ENCODE peak calls at places on chromosomes 1 and 21, in ten cellular contexts. One of them, this sample, is unnamed.
A peak's percentile ranks its signal among the peaks of the same experiment; 100 is the strongest.

GRCh38 chr1:203671808-203672207 is 45.2 kb downstream of the ATP2B4 start:
- DNase-seq in brain microvascular endothelial cell: no peak
- DNase-seq in heart left ventricle: no peak
- DNase-seq in ovary: no peak
- DNase-seq in cardiac muscle cell: no peak
- DNase-seq in CD4-positive, alpha-beta memory T cell: no peak
- DNase-seq in colonic mucosa: no peak
- DNase-seq in CD8-positive, alpha-beta T cell: no peak
- DNase-seq in mesendoderm: no peak
- DNase-seq in adipocyte: no peak
- DNase-seq in this sample: no peak

GRCh38 chr1:19949016-19949415 is 25.6 kb upstream of the PLA2G2E start:
- DNase-seq in CD4-positive, alpha-beta memory T cell: no peak
- DNase-seq in colonic mucosa: no peak
- DNase-seq in CD8-positive, alpha-beta T cell: no peak
- DNase-seq in heart left ventricle: no peak
- DNase-seq in cardiac muscle cell: peak; percentile 76
- DNase-seq in brain microvascular endothelial cell: peak; percentile 59
- DNase-seq in adipocyte: peak; percentile 47
- DNase-seq in ovary: no peak
- DNase-seq in mesendoderm: peak; percentile 72
- DNase-seq in this sample: peak; percentile 70

GRCh38 chr1:153598309-153599172 is 14.4 kb downstream of the S100A16 start:
- DNase-seq in colonic mucosa: no peak
- DNase-seq in ovary: no peak
- DNase-seq in heart left ventricle: no peak
- DNase-seq in cardiac muscle cell: peak; percentile 75
- DNase-seq in mesendoderm: peak; percentile 91
- DNase-seq in brain microvascular endothelial cell: peak; percentile 28
- DNase-seq in adipocyte: no peak
- DNase-seq in CD8-positive, alpha-beta T cell: no peak
- DNase-seq in CD4-positive, alpha-beta memory T cell: no peak
- DNase-seq in this sample: no peak

GRCh38 chr1:165290143-165290542 is 66.4 kb downstream of the LMX1A start:
- DNase-seq in adipocyte: no peak
- DNase-seq in colonic mucosa: no peak
- DNase-seq in CD8-positive, alpha-beta T cell: no peak
- DNase-seq in mesendoderm: peak; percentile 33
- DNase-seq in cardiac muscle cell: peak; percentile 36
- DNase-seq in CD4-positive, alpha-beta memory T cell: no peak
- DNase-seq in ovary: no peak
- DNase-seq in heart left ventricle: no peak
- DNase-seq in brain microvascular endothelial cell: no peak
- DNase-seq in this sample: peak; percentile 84

GRCh38 chr1:91120915-91121314 is 99.1 kb upstream of the ZNF644 start:
- DNase-seq in cardiac muscle cell: no peak
- DNase-seq in heart left ventricle: no peak
- DNase-seq in CD8-positive, alpha-beta T cell: no peak
- DNase-seq in colonic mucosa: no peak
- DNase-seq in ovary: no peak
- DNase-seq in CD4-positive, alpha-beta memory T cell: no peak
- DNase-seq in adipocyte: peak; percentile 57
- DNase-seq in mesendoderm: peak; percentile 74
- DNase-seq in brain microvascular endothelial cell: no peak
- DNase-seq in this sample: no peak

GRCh38 chr1:221878134-221878533 is 136.2 kb upstream of the DUSP10 start:
- DNase-seq in heart left ventricle: no peak
- DNase-seq in colonic mucosa: no peak
- DNase-seq in ovary: no peak
- DNase-seq in CD4-positive, alpha-beta memory T cell: no peak
- DNase-seq in cardiac muscle cell: no peak
- DNase-seq in brain microvascular endothelial cell: no peak
- DNase-seq in adipocyte: peak; percentile 15
- DNase-seq in CD8-positive, alpha-beta T cell: no peak
- DNase-seq in mesendoderm: no peak
- DNase-seq in this sample: no peak

GRCh38 chr1:8090241-8090702 is 64.2 kb upstream of the ERRFI1 start:
- DNase-seq in cardiac muscle cell: peak; percentile 91
- DNase-seq in CD8-positive, alpha-beta T cell: no peak
- DNase-seq in adipocyte: peak; percentile 87
- DNase-seq in CD4-positive, alpha-beta memory T cell: no peak
- DNase-seq in ovary: no peak
- DNase-seq in brain microvascular endothelial cell: peak; percentile 86
- DNase-seq in colonic mucosa: no peak
- DNase-seq in heart left ventricle: no peak
- DNase-seq in mesendoderm: no peak
- DNase-seq in this sample: peak; percentile 17

GRCh38 chr1:179269071-179269470 is 24.5 kb upstream of the SOAT1 start:
- DNase-seq in CD4-positive, alpha-beta memory T cell: no peak
- DNase-seq in adipocyte: no peak
- DNase-seq in brain microvascular endothelial cell: no peak
- DNase-seq in heart left ventricle: no peak
- DNase-seq in mesendoderm: no peak
- DNase-seq in CD8-positive, alpha-beta T cell: no peak
- DNase-seq in cardiac muscle cell: no peak
- DNase-seq in colonic mucosa: no peak
- DNase-seq in ovary: no peak
- DNase-seq in this sample: no peak

GRCh38 chr1:39406533-39407478 is 84.6 kb upstream of the BMP8A start:
- DNase-seq in adipocyte: peak; percentile 90
- DNase-seq in heart left ventricle: no peak
- DNase-seq in mesendoderm: no peak
- DNase-seq in brain microvascular endothelial cell: peak; percentile 51
- DNase-seq in cardiac muscle cell: peak; percentile 81
- DNase-seq in CD8-positive, alpha-beta T cell: no peak
- DNase-seq in ovary: no peak
- DNase-seq in CD4-positive, alpha-beta memory T cell: no peak
- DNase-seq in colonic mucosa: no peak
- DNase-seq in this sample: peak; percentile 54
- H3K4me3 ChIP-seq in adipocyte: peak overlapping the region; percentile 86
- H3K4me3 ChIP-seq in heart left ventricle: no peak overlapping the region
- H3K4me3 ChIP-seq in mesendoderm: no peak overlapping the region
- H3K4me3 ChIP-seq in brain microvascular endothelial cell: no peak overlapping the region
- H3K4me3 ChIP-seq in cardiac muscle cell: no peak overlapping the region
- H3K4me3 ChIP-seq in CD8-positive, alpha-beta T cell: no peak overlapping the region
- H3K4me3 ChIP-seq in ovary: no peak overlapping the region
- H3K4me3 ChIP-seq in CD4-positive, alpha-beta memory T cell: no peak overlapping the region
- H3K4me3 ChIP-seq in colonic mucosa: no peak overlapping the region
- H3K4me3 ChIP-seq in this sample: peak overlapping the region; percentile 2

GRCh38 chr1:46689326-46689725 is 17.7 kb downstream of the TEX38 start:
- DNase-seq in brain microvascular endothelial cell: no peak
- DNase-seq in ovary: no peak
- DNase-seq in CD4-positive, alpha-beta memory T cell: no peak
- DNase-seq in mesendoderm: peak; percentile 77
- DNase-seq in cardiac muscle cell: no peak
- DNase-seq in CD8-positive, alpha-beta T cell: no peak
- DNase-seq in heart left ventricle: no peak
- DNase-seq in adipocyte: no peak
- DNase-seq in colonic mucosa: peak; percentile 27
- DNase-seq in this sample: no peak
- H3K36me3 ChIP-seq in brain microvascular endothelial cell: peaks cover 44% of the 10 kb centered on the region
- H3K36me3 ChIP-seq in ovary: no peaks in the 10 kb centered on the region
- H3K36me3 ChIP-seq in CD4-positive, alpha-beta memory T cell: peaks cover 83% of the 10 kb centered on the region
- H3K36me3 ChIP-seq in mesendoderm: peaks cover 12% of the 10 kb centered on the region
- H3K36me3 ChIP-seq in cardiac muscle cell: peaks cover 67% of the 10 kb centered on the region
- H3K36me3 ChIP-seq in CD8-positive, alpha-beta T cell: peaks cover 48% of the 10 kb centered on the region
- H3K36me3 ChIP-seq in heart left ventricle: peaks cover 16% of the 10 kb centered on the region
- H3K36me3 ChIP-seq in adipocyte: peaks cover 67% of the 10 kb centered on the region
- H3K36me3 ChIP-seq in colonic mucosa: peaks cover 14% of the 10 kb centered on the region
- H3K36me3 ChIP-seq in this sample: peaks cover 72% of the 10 kb centered on the region

GRCh38 chr21:33070921-33071877 is 1.3 kb downstream of the OLIG1 start:
- DNase-seq in ovary: no peak
- DNase-seq in cardiac muscle cell: peak; percentile 4
- DNase-seq in colonic mucosa: no peak
- DNase-seq in CD8-positive, alpha-beta T cell: no peak
- DNase-seq in CD4-positive, alpha-beta memory T cell: no peak
- DNase-seq in brain microvascular endothelial cell: no peak
- DNase-seq in adipocyte: no peak
- DNase-seq in mesendoderm: peak; percentile 49
- DNase-seq in heart left ventricle: no peak
- DNase-seq in this sample: no peak
- H3K27me3 ChIP-seq in ovary: no peaks in the 10 kb centered on the region
- H3K27me3 ChIP-seq in cardiac muscle cell: peaks cover 100% of the 10 kb centered on the region
- H3K27me3 ChIP-seq in colonic mucosa: peaks cover 56% of the 10 kb centered on the region
- H3K27me3 ChIP-seq in CD8-positive, alpha-beta T cell: peaks cover 17% of the 10 kb centered on the region
- H3K27me3 ChIP-seq in CD4-positive, alpha-beta memory T cell: peaks cover 35% of the 10 kb centered on the region
- H3K27me3 ChIP-seq in brain microvascular endothelial cell: peaks cover 93% of the 10 kb centered on the region
- H3K27me3 ChIP-seq in adipocyte: peaks cover 87% of the 10 kb centered on the region
- H3K27me3 ChIP-seq in mesendoderm: peaks cover 59% of the 10 kb centered on the region
- H3K27me3 ChIP-seq in heart left ventricle: peaks cover 38% of the 10 kb centered on the region
- H3K27me3 ChIP-seq in this sample: peaks cover 59% of the 10 kb centered on the region

GRCh38 chr1:234722267-234722704 is 112.3 kb upstream of the IRF2BP2 start:
- DNase-seq in CD4-positive, alpha-beta memory T cell: no peak
- DNase-seq in colonic mucosa: no peak
- DNase-seq in heart left ventricle: peak; percentile 48
- DNase-seq in cardiac muscle cell: no peak
- DNase-seq in adipocyte: no peak
- DNase-seq in ovary: no peak
- DNase-seq in brain microvascular endothelial cell: no peak
- DNase-seq in CD8-positive, alpha-beta T cell: no peak
- DNase-seq in mesendoderm: no peak
- DNase-seq in this sample: no peak
- H3K4me3 ChIP-seq in CD4-positive, alpha-beta memory T cell: no peak overlapping the region
- H3K4me3 ChIP-seq in colonic mucosa: no peak overlapping the region
- H3K4me3 ChIP-seq in heart left ventricle: no peak overlapping the region
- H3K4me3 ChIP-seq in cardiac muscle cell: no peak overlapping the region
- H3K4me3 ChIP-seq in adipocyte: peak overlapping the region; percentile 66
- H3K4me3 ChIP-seq in ovary: no peak overlapping the region
- H3K4me3 ChIP-seq in brain microvascular endothelial cell: no peak overlapping the region
- H3K4me3 ChIP-seq in CD8-positive, alpha-beta T cell: no peak overlapping the region
- H3K4me3 ChIP-seq in mesendoderm: no peak overlapping the region
- H3K4me3 ChIP-seq in this sample: no peak overlapping the region

DNA sequence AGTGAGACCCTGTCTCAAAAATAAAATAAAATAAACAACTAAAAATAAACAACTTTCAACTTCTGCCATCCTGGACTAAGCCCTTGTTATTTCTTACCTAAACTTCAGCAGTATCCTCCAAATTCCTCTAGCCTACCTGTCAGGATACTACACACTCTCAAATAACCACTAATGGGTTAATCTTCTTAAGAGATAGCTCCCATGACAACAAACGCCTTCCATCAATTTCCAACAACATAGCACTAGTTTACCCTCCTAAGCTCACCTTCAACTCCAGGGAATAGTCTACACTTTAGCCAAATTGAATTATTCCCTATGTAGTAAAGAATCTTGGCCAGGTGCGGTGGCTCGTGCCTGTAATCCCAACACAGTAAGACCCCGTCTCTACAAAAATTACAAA is 11.3 kb downstream of the AUNIP start:
- DNase-seq in CD8-positive, alpha-beta T cell: no peak
- DNase-seq in colonic mucosa: no peak
- DNase-seq in adipocyte: no peak
- DNase-seq in brain microvascular endothelial cell: no peak
- DNase-seq in cardiac muscle cell: no peak
- DNase-seq in CD4-positive, alpha-beta memory T cell: no peak
- DNase-seq in ovary: no peak
- DNase-seq in mesendoderm: peak; percentile 80
- DNase-seq in heart left ventricle: no peak
- DNase-seq in this sample: no peak
- H3K36me3 ChIP-seq in CD8-positive, alpha-beta T cell: no peaks in the 10 kb centered on the region
- H3K36me3 ChIP-seq in colonic mucosa: no peaks in the 10 kb centered on the region
- H3K36me3 ChIP-seq in adipocyte: no peaks in the 10 kb centered on the region
- H3K36me3 ChIP-seq in brain microvascular endothelial cell: no peaks in the 10 kb centered on the region
- H3K36me3 ChIP-seq in cardiac muscle cell: no peaks in the 10 kb centered on the region
- H3K36me3 ChIP-seq in CD4-positive, alpha-beta memory T cell: no peaks in the 10 kb centered on the region
- H3K36me3 ChIP-seq in ovary: no peaks in the 10 kb centered on the region
- H3K36me3 ChIP-seq in mesendoderm: no peaks in the 10 kb centered on the region
- H3K36me3 ChIP-seq in heart left ventricle: no peaks in the 10 kb centered on the region
- H3K36me3 ChIP-seq in this sample: no peaks in the 10 kb centered on the region

GRCh38 chr21:41765393-41765950 is 1.4 kb downstream of the RIPK4 start:
- DNase-seq in colonic mucosa: no peak
- DNase-seq in CD4-positive, alpha-beta memory T cell: no peak
- DNase-seq in cardiac muscle cell: no peak
- DNase-seq in ovary: no peak
- DNase-seq in mesendoderm: no peak
- DNase-seq in CD8-positive, alpha-beta T cell: no peak
- DNase-seq in heart left ventricle: no peak
- DNase-seq in adipocyte: no peak
- DNase-seq in brain microvascular endothelial cell: no peak
- DNase-seq in this sample: no peak

GRCh38 chr21:41764558-41765392 is 2.1 kb downstream of the RIPK4 start:
- DNase-seq in CD4-positive, alpha-beta memory T cell: no peak
- DNase-seq in cardiac muscle cell: no peak
- DNase-seq in colonic mucosa: no peak
- DNase-seq in ovary: no peak
- DNase-seq in heart left ventricle: no peak
- DNase-seq in CD8-positive, alpha-beta T cell: no peak
- DNase-seq in mesendoderm: no peak
- DNase-seq in brain microvascular endothelial cell: no peak
- DNase-seq in adipocyte: no peak
- DNase-seq in this sample: no peak

GRCh38 chr21:41763398-41763931 is 3.4 kb downstream of the RIPK4 start:
- DNase-seq in cardiac muscle cell: no peak
- DNase-seq in heart left ventricle: no peak
- DNase-seq in colonic mucosa: no peak
- DNase-seq in mesendoderm: peak; percentile 65
- DNase-seq in adipocyte: no peak
- DNase-seq in ovary: no peak
- DNase-seq in brain microvascular endothelial cell: no peak
- DNase-seq in CD4-positive, alpha-beta memory T cell: no peak
- DNase-seq in CD8-positive, alpha-beta T cell: no peak
- DNase-seq in this sample: no peak

GRCh38 chr21:41762753-41763152 is 4.1 kb downstream of the RIPK4 start:
- DNase-seq in cardiac muscle cell: no peak
- DNase-seq in CD8-positive, alpha-beta T cell: no peak
- DNase-seq in colonic mucosa: no peak
- DNase-seq in heart left ventricle: no peak
- DNase-seq in mesendoderm: no peak
- DNase-seq in CD4-positive, alpha-beta memory T cell: no peak
- DNase-seq in brain microvascular endothelial cell: no peak
- DNase-seq in adipocyte: no peak
- DNase-seq in ovary: no peak
- DNase-seq in this sample: no peak

DNA sequence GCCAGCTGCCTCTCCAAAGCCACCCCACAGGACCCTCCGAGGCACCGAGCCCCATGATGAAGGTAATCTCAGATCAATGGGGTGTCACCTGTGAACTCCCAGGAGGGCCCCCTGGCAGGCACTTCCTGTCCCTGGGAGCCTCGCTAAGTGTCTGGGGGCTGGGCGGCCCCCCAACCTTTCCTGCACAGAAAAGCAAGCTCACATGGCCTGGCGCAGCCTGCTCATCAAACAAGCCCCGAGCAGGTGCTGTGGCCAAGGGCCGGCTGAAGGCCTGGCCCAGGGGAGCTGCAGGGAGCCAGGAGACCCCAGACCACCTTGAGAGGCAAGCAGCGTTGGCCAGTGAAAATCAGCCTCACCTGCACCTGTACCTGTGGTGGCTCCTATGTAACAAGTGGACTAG is 2.9 kb downstream of the RIPK4 start:
- DNase-seq in CD8-positive, alpha-beta T cell: no peak
- DNase-seq in cardiac muscle cell: no peak
- DNase-seq in CD4-positive, alpha-beta memory T cell: no peak
- DNase-seq in brain microvascular endothelial cell: no peak
- DNase-seq in colonic mucosa: no peak
- DNase-seq in adipocyte: no peak
- DNase-seq in ovary: no peak
- DNase-seq in heart left ventricle: no peak
- DNase-seq in mesendoderm: no peak
- DNase-seq in this sample: no peak
- H3K27me3 ChIP-seq in CD8-positive, alpha-beta T cell: peaks cover 8% of the 10 kb centered on the region
- H3K27me3 ChIP-seq in cardiac muscle cell: peaks cover 90% of the 10 kb centered on the region
- H3K27me3 ChIP-seq in CD4-positive, alpha-beta memory T cell: peaks cover 36% of the 10 kb centered on the region
- H3K27me3 ChIP-seq in brain microvascular endothelial cell: peaks cover 45% of the 10 kb centered on the region
- H3K27me3 ChIP-seq in colonic mucosa: peaks cover 24% of the 10 kb centered on the region
- H3K27me3 ChIP-seq in adipocyte: peaks cover 90% of the 10 kb centered on the region
- H3K27me3 ChIP-seq in ovary: no peaks in the 10 kb centered on the region
- H3K27me3 ChIP-seq in heart left ventricle: peaks cover 48% of the 10 kb centered on the region
- H3K27me3 ChIP-seq in mesendoderm: peaks cover 3% of the 10 kb centered on the region
- H3K27me3 ChIP-seq in this sample: peaks cover 5% of the 10 kb centered on the region

This sample was measured in MG63.